ENCODE peak calls at places on chromosomes 4 and X, in four cellular contexts. R, A, G and F are unnamed samples.
A peak's percentile ranks its signal among the peaks of the same experiment; 100 is the strongest.

GRCh38 chr4:119833611-119834010 is 205.0 kb upstream of the PDE5A start:
- DNase-seq in R (no peak), A (no peak), G (no peak), F (no peak)

GRCh38 chr4:54547299-54548097 is 110.3 kb upstream of the KIT start:
- DNase-seq in R (no peak), A (no peak), G (no peak), F (no peak)

GRCh38 chr4:118361192-118361591 is 8.4 kb upstream of the PRSS12 start:
- DNase-seq in R (no peak), A (no peak), G (no peak), F (no peak)

GRCh38 chr4:184949020-184949419 is 69.3 kb upstream of the HELT start:
- DNase-seq in R (no peak), A (no peak), G (no peak), F (no peak)

GRCh38 chrX:34381241-34381640 is 249.1 kb upstream of the FAM47A start:
- DNase-seq in R (no peak), A (no peak), G (no peak), F (no peak)

GRCh38 chrX:134484039-134484438 is 24.1 kb downstream of the HPRT1 start:
- DNase-seq in R (no peak), A (no peak), G (peak; percentile 68), F (peak; percentile 2)

GRCh38 chr4:1321946-1322650 is 24.9 kb upstream of the UVSSA start:
- DNase-seq in R (no peak), A (no peak), G (no peak), F (no peak)

GRCh38 chrX:22800806-22801205 is 199.0 kb upstream of the DDX53 start:
- DNase-seq in R (no peak), A (no peak), G (no peak), F (no peak)

GRCh38 chrX:100447563-100448397 is 37.7 kb upstream of the PCDH19 start:
- DNase-seq in R (no peak), A (no peak), G (peak; percentile 61), F (no peak)

GRCh38 chr4:10117424-10118354 is 1.1 kb upstream of the WDR1 start:
- DNase-seq in R (peak; percentile 46), A (no peak), G (peak; percentile 49), F (peak; percentile 54)

GRCh38 chr4:146637853-146638800 is 566 bp upstream of the POU4F2 start:
- DNase-seq in R (no peak), A (no peak), G (no peak), F (no peak)

GRCh38 chrX:56429581-56429980 is 133.8 kb upstream of the UBQLN2 start:
- DNase-seq in R (no peak), A (no peak), G (no peak), F (no peak)

GRCh38 chrX:18995216-18995615 is 11.3 kb upstream of the PHKA2 start:
- DNase-seq in R (no peak), A (no peak), G (peak; percentile 56), F (no peak)

GRCh38 chr4:139030614-139031235 is 15.1 kb downstream of the NOCT start:
- DNase-seq in R (no peak), A (peak; percentile 15), G (peak; percentile 89), F (peak; percentile 40)

GRCh38 chrX:138008280-138008679 is 442.4 kb downstream of the ZIC3 start:
- DNase-seq in R (no peak), A (no peak), G (no peak), F (no peak)

GRCh38 chrX:119410027-119410819 is 11.1 kb downstream of the SLC25A43 start:
- DNase-seq in R (no peak), A (no peak), G (peak; percentile 92), F (no peak)